ENCODE peak calls at places on chromosomes 4 and X, in five cellular contexts. P, J, X, D and C are unnamed samples.

GRCh38 chr4:10722957-10723356 is 38.4 kb upstream of the CLNK start:
- DNase-seq in J (no peak), D (no peak), P (peak; percentile 50), X (peak; percentile 17), C (no peak)

GRCh38 chr4:124711469-124712416 is 789 bp downstream of the ANKRD50 start:
- DNase-seq in J (peak; percentile 82), P (peak; percentile 4), X (peak; percentile 81), D (peak; percentile 65), C (peak; percentile 76)

GRCh38 chr4:184795214-184795844 is 30.4 kb downstream of the ACSL1 start:
- DNase-seq in P (no peak), D (no peak), J (no peak), X (no peak), C (no peak)

GRCh38 chrX:110442631-110443030 is 84.0 kb downstream of the RTL9 start:
- DNase-seq in P (peak; percentile 8), J (no peak), D (no peak), X (peak; percentile 22), C (no peak)

GRCh38 chr4:82500830-82501229 is 61.0 kb downstream of the TMEM150C start:
- DNase-seq in D (no peak), P (no peak), J (no peak), X (no peak), C (no peak)

GRCh38 chr4:10529891-10530786 is 72.9 kb upstream of the ZNF518B start:
- DNase-seq in P (no peak), D (no peak), X (no peak), J (no peak), C (no peak)

GRCh38 chr4:40731792-40732245 is 17.9 kb upstream of the NSUN7 start:
- DNase-seq in D (no peak), X (peak; percentile 17), J (no peak), P (no peak), C (peak; percentile 75)

GRCh38 chrX:68843992-68844391 is 15.2 kb downstream of the EFNB1 start:
- DNase-seq in D (no peak), X (no peak), P (no peak), J (no peak), C (no peak)

GRCh38 chr4:140943887-140944515 is 187.8 kb upstream of the TBC1D9 start:
- DNase-seq in P (no peak), X (no peak), D (no peak), J (no peak), C (no peak)

GRCh38 chr4:163492951-163493504 is 1.5 kb upstream of the TMA16 start:
- DNase-seq in P (peak; percentile 27), J (no peak), D (no peak), X (no peak), C (no peak)

GRCh38 chrX:113892401-113892800 is 691.5 kb upstream of the HTR2C start:
- DNase-seq in P (no peak), D (no peak), J (no peak), X (no peak), C (no peak)

GRCh38 chr4:89422441-89422950 is 114.9 kb upstream of the GPRIN3 start:
- DNase-seq in D (no peak), J (no peak), P (no peak), X (no peak), C (no peak)

DNA sequence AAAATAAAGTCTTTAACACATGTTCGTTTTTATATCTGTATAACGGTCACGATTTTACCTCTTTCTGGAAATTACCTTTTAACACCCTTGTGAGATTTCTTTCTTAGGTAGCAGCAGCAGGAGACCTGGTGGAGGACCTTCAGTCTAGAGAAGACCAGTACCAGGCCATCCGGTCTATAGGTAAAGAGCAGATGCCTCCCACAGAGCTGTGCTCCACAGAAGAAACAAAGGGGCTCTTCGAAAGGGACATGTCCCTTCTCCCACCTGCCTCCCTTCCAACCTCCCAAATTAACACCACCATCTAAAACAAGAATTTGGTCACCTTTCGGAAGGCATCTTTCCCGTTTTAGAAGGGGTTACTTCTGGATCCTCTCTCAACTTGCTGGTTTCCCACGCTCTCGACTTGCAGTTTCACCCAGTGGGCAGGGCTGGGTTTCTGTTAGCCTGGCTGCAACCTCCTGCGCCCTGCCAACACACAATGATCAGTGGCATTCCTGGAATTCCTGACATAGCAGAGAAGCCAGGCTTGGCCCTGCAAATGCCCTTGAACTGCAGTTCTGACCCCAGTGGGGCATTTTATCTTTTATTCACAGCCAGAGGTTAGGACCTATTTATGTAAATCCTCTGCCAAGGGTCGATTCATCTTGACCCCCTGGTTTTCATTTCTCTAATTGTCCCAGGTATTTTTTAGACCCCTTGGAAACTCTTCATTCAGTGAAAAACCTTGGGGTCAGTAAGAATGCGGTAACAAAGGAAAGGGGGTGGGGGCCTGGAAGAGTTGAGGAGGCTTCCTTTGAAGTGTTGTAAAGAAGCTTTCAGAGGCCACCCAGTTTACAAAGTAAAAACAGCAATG is 217.8 kb downstream of the ZNF674 start:
- DNase-seq in D (peak; percentile 85), P (no peak), J (no peak), X (peak; percentile 1), C (no peak)
- H3K27ac ChIP-seq in D (peak overlapping the region; percentile 100), P (no peak overlapping the region), J (peak overlapping the region; percentile 48), X (peak overlapping the region; percentile 89), C (no peak overlapping the region)

DNA sequence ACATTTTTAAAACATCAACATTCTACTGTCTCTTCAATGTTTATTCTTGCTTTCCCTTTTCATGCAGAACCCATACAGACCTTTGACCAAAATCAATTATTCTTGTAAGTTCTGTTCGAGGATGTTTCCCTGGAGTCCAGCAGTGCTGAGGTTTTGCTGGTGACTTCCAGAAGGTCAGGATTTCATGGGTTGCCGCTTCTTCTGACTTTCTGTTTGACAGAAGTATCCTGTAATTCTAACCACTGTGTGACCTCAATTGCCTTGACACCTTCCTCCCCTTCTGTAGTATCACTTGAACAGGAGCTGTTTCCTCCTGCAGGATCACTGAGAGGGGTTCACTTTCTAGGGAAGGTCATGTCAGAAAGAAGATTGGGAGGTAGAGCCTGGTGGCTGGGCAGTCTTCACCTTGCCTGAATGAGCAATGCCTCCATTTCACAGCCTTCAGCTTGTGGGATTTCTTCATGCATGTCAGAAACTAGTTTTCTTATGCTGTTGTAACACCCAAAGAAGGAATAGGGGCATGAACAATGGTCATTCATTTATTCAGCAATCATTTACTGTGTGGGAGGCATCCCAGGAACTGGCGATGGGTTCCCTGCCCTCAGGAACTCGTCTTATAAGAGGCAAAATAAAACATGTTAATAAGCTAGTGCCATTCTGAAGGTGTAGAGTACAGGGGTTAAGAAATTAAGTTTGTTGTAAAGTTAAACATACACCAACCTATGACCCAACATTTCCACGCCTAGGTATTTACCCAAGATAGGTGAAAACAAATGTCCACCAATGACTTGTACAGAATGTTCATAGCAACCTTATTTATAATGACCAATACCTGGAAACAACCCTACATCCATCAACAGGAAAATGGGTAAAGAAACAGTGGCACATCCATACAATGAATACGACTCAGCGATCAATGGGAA is 205.9 kb downstream of the SOWAHB start:
- DNase-seq in D (no peak), J (no peak), P (no peak), X (peak; percentile 66), C (no peak)
- H3K4me1 ChIP-seq in D (peaks cover 48% of the 10 kb centered on the region), J (peaks cover 23% of the 10 kb centered on the region), P (no peaks in the 10 kb centered on the region), X (peaks cover 8% of the 10 kb centered on the region), C (no peaks in the 10 kb centered on the region)

GRCh38 chrX:1465261-1466231 is 12.8 kb upstream of the ASMTL start:
- DNase-seq in X (no peak), P (no peak), J (peak; percentile 67), D (no peak), C (no peak)
- H3K4me3 ChIP-seq in X (no peak overlapping the region), P (no peak overlapping the region), J (no peak overlapping the region), D (no peak overlapping the region), C (no peak overlapping the region)

GRCh38 chrX:10043386-10043785 is 76.2 kb downstream of the CLDN34 start:
- DNase-seq in D (no peak), J (peak; percentile 45), X (no peak), P (no peak), C (no peak)

GRCh38 chrX:10042055-10042454 is 74.9 kb downstream of the CLDN34 start:
- DNase-seq in D (no peak), P (no peak), J (peak; percentile 19), X (no peak), C (no peak)

GRCh38 chrX:10041383-10041782 is 74.2 kb downstream of the CLDN34 start:
- DNase-seq in P (no peak), J (peak; percentile 17), D (no peak), X (no peak), C (no peak)

GRCh38 chrX:10045327-10046000 is 78.3 kb downstream of the CLDN34 start:
- DNase-seq in P (no peak), D (no peak), J (peak; percentile 77), X (no peak), C (no peak)

DNA sequence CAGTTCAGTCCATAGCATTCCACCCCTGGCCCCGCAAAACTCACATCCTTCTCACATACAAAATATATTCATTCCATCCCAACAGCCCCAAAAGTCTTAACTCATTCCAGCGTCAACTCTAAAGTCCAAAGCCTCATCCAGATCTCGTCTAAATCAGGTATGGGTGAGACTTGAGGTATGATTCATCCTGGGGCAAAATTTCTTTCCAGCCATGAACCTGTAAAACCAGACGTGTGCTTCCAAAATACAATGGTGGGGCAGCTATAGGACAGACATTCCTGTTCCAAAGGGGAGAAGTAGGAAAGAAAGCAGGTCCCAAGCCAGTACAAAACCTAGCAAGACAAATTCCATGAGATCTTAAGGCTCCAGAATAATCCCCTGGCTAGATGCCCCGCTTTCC is 76.9 kb downstream of the CLDN34 start:
- DNase-seq in D (no peak), X (no peak), P (no peak), J (no peak), C (no peak)
- H3K27ac ChIP-seq in D (no peak overlapping the region), X (no peak overlapping the region), P (no peak overlapping the region), J (no peak overlapping the region), C (no peak overlapping the region)

DNA sequence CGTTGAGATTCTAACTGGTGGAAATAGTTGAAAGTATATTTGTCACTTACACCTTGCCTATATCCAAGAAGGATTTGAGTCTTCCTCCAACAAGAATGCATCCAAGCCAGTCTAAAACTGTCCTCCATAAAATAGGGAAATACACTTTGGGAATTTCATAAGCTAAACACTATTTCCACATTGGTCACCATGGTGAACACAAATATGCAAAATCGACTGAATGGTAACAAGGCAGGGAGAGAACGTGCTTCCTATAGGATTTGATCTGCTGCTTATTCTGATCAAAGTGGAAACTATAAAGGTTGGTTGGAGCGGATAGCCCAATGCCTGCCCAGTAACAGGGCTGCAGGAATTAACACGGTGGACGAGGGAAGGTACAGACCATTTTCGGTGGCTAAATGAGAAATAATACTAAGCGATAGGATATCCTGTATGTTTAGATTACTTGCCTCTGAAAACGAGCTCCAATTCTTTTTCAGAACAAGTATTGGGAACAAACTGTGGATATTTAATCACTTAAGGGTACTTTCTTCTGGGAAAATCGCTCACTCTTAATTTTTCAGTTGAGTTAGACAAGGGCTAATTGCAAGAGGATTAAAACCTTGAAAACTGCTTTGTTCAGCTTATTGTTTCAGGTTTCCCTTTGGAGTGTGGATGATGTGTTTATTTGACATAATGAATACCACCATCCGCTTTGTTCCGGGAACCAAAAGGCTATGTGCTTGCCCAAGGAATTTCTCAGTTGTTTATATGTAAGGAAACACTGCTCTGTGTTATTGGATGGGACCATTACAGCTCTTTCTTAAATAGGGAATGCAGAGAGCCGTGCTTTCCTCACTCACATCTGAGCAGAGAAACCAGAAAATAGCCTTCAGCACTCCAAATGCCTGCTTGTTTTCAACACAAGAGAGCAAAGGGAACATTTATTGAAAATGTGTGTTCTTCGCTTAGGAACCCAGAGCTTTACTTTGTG is 194.4 kb downstream of the CBR4 start:
- DNase-seq in P (no peak), D (no peak), X (peak; percentile 83), J (no peak), C (no peak)
- H3K4me1 ChIP-seq in P (no peaks in the 10 kb centered on the region), D (peaks cover 3% of the 10 kb centered on the region), X (peaks cover 4% of the 10 kb centered on the region), J (no peaks in the 10 kb centered on the region), C (peaks cover 15% of the 10 kb centered on the region)

DNA sequence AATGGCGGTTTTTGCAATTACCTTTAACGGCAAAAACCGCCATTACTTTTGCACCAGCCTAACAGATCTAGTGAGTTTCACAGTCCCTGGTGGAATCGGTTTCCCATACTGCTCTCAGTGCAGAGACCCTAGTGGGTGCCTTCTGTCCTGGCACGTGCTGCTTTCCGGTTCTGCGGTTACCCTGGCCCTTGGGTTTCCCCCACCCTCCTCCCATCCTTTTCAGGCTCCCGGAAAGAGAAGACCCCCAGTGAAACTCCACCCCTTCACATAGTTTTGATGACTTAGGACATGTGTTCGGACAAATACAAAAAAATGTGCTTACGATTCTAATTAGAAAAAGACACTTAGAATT is 36.9 kb downstream of the NLGN3 start:
- DNase-seq in X (no peak), D (no peak), P (peak; percentile 57), J (no peak), C (no peak)
- H3K4me3 ChIP-seq in X (peak overlapping the region; percentile 82), D (peak overlapping the region; percentile 78), P (peak overlapping the region; percentile 66), J (peak overlapping the region; percentile 21), C (peak overlapping the region; percentile 19)